ENCODE peak calls at places on chromosomes 3 and 15, in four cellular contexts. X, P, O and D are unnamed samples. For H3K4me1, the result is how much of the 10 kb centered on the place peaks cover.

GRCh38 chr3:63763156-63763555 is 55.9 kb upstream of the C3orf49 start:
- DNase-seq in X (no peak), P (no peak), O (no peak), D (no peak)

GRCh38 chr15:95875141-95875643 is 455.3 kb upstream of the NR2F2 start:
- DNase-seq in P (no peak), X (peak), O (peak), D (peak)

GRCh38 chr15:38614621-38615020 is 50.0 kb upstream of the RASGRP1 start:
- DNase-seq in P (no peak), O (no peak), X (no peak), D (no peak)

GRCh38 chr3:20669675-20670074 is 483.7 kb upstream of the SGO1 start:
- DNase-seq in P (no peak), O (no peak), X (no peak), D (no peak)

GRCh38 chr3:144295619-144296018 is 324.0 kb downstream of the DIPK2A start:
- DNase-seq in X (no peak), O (no peak), P (no peak), D (no peak)

GRCh38 chr15:49438970-49439631 is 16.1 kb downstream of the FGF7 start:
- DNase-seq in X (no peak), P (no peak), O (no peak), D (no peak)

GRCh38 chr3:122025296-122025695 is 3.2 kb upstream of the ILDR1 start:
- DNase-seq in X (no peak), O (no peak), P (no peak), D (no peak)

GRCh38 chr3:162436826-162437225 is 940.2 kb downstream of the OTOL1 start:
- DNase-seq in X (no peak), O (no peak), P (no peak), D (no peak)

GRCh38 chr3:132804498-132804897 is 82.3 kb upstream of the NPHP3 start:
- DNase-seq in O (no peak), X (no peak), P (no peak), D (no peak)

GRCh38 chr15:72161351-72162132 is 36.0 kb downstream of the GRAMD2A start:
- DNase-seq in X (no peak), P (no peak), O (no peak), D (no peak)

GRCh38 chr3:167783781-167784180 is 48.3 kb downstream of the SERPINI1 start:
- DNase-seq in P (no peak), X (no peak), O (no peak), D (no peak)

GRCh38 chr15:61530769-61531168 is 301.7 kb upstream of the RORA start:
- DNase-seq in O (no peak), X (no peak), P (no peak), D (no peak)

GRCh38 chr15:77808581-77809198 is 176.0 kb upstream of the LINGO1 start:
- DNase-seq in P (no peak), X (no peak), O (no peak), D (no peak)

GRCh38 chr3:69811452-69812401 is 72.5 kb downstream of the MITF start:
- DNase-seq in O (no peak), P (no peak), X (no peak), D (no peak)

GRCh38 chr3:170726976-170727661 is 141.2 kb upstream of the SLC7A14 start:
- DNase-seq in O (no peak), X (no peak), P (no peak), D (no peak)

GRCh38 chr3:104190681-104191080 is 1176.0 kb upstream of the ALCAM start:
- DNase-seq in X (no peak), P (no peak), O (no peak), D (no peak)

GRCh38 chr3:127614928-127615592 is 13.9 kb upstream of the PODXL2 start:
- DNase-seq in O (no peak), X (no peak), P (no peak), D (no peak)

GRCh38 chr15:81809543-81809942 is 236.3 kb downstream of the MEX3B start:
- DNase-seq in P (no peak), O (no peak), X (no peak), D (no peak)

GRCh38 chr15:34850121-34850520 is 54.8 kb upstream of the ACTC1 start:
- DNase-seq in X (no peak), O (no peak), P (no peak), D (no peak)

GRCh38 chr15:85318048-85318731 is 62.2 kb upstream of the AKAP13 start:
- DNase-seq in X (no peak), P (no peak), O (no peak), D (no peak)

GRCh38 chr3:194073926-194074325 is 62.0 kb upstream of the HES1 start:
- DNase-seq in X (no peak), P (no peak), O (no peak), D (no peak)
- H3K4me1 ChIP-seq in X (under half), P (under half), O (under half), D (under half)

DNA sequence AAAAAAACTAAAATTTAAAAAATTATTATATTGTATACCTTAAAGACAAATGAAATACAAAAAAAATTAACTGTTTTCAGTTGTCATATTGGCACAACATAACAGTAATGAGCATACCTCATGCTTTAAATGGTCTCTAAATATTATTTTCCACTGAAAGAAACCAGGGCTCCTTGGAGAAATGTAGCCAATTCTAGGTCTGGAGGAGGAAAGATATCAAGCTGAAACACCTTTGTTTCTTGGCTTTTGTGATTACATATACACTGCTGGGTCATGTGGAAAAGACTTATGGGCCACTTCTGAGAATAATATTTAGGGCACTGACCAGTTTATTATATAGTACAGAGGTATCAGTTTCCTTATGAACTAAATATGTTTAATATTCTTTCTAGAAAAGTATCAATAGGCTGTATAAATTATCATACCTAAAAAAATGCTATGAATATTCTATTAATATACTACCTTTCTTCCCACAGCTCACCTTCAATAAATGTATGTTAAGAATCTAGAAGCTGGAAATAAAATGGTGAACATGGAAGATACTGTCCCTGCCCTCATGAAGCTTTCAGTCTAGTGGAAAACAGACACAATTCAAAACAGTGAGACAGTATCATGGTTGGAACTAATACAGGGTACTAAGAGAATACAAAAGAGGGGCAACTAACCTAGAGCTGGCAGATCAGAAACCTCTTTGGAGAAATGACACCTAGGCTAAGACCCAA is 119.4 kb downstream of the TMCC1 start:
- DNase-seq in X (no peak), O (no peak), P (no peak), D (no peak)
- H3K27ac ChIP-seq in X (no peak), O (no peak), P (no peak), D (no peak)

GRCh38 chr15:91208366-91208765 is 108.3 kb downstream of the SV2B start:
- DNase-seq in X (no peak), O (no peak), P (no peak), D (no peak)
- TF ChIP-seq POLR2A in X (no peak), O (no peak), P (no peak), D (no peak)

GRCh38 chr3:172150896-172151295 is 111.5 kb downstream of the FNDC3B start:
- DNase-seq in X (no peak), O (no peak), P (no peak), D (no peak)
- H3K4me1 ChIP-seq in X (under half), O (under half), P (under half), D (under half)

DNA sequence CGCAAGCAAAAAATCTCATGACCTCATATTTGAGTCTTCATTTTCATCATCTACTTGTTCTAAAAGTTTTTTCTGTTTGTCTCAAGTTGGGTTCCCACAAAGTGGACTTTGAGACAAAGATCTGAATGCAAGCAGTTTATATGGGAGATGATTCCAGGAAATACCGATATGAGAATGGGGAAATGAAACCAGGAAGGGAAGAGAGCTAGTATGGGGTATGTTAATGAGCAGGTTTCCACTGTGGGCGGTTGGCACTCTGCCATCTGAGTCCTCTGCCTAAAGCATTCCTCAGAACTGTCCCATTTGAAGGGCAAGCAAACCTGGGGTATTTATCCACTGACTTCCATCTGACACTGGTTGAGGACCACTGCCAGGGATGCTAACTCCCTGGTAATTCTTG is 8.8 kb downstream of the ADPRH start:
- DNase-seq in P (peak), O (no peak), X (no peak), D (peak)
- H3K27ac ChIP-seq in P (no peak), O (no peak), X (no peak), D (no peak)

DNA sequence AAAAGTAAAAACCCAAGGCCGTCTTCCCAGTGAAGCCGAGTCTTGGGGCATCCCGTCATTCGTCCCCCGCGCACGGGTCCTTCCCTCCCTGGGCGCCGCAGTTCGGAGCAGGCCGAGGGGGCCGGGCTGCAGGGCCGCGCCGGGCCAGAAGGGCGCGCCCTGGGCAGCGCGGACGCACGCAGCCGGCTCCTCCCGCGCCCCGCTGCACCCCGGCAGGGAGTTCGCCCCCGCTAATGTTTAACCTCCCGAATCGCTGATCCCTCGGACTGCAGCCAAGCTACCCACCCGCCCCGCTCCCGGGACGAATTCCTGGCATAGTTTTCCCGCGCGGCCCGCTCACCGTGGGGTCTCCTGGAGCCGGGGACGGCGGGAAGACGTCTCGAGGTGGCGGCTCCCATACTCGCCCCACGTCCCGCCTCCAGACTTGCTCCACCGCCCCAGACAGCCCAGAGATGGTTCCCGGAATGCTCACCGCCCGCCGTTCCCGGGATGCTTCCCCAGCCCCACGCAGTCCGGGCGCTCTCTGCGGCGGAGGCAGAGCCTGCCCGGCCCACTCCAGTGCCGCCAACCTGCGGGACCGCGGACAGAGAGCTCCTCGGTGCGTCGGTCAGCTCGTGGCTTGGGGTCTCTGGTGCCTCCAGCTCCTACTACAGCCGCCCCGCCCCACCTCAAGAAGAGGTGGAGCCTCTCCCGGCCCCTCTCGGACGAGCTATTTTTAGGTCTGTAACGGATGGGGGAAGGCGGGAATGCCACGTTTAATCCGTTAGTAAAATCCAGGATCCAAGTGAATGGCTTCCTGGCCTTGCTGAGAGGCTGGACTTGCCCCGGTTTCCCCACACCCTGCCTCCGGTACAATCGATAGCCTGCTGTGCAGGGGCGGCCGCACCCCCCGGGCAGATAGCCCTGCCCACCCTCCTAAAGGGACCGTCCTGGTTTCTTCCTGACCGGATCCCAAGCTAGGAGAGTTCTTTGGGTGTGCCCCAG is at the start of gene DZIP1L:
- DNase-seq in X (peak), P (peak), O (peak), D (peak)
- TF ChIP-seq POLR2A in X (no peak), P (no peak), O (peak), D (no peak)

DNA sequence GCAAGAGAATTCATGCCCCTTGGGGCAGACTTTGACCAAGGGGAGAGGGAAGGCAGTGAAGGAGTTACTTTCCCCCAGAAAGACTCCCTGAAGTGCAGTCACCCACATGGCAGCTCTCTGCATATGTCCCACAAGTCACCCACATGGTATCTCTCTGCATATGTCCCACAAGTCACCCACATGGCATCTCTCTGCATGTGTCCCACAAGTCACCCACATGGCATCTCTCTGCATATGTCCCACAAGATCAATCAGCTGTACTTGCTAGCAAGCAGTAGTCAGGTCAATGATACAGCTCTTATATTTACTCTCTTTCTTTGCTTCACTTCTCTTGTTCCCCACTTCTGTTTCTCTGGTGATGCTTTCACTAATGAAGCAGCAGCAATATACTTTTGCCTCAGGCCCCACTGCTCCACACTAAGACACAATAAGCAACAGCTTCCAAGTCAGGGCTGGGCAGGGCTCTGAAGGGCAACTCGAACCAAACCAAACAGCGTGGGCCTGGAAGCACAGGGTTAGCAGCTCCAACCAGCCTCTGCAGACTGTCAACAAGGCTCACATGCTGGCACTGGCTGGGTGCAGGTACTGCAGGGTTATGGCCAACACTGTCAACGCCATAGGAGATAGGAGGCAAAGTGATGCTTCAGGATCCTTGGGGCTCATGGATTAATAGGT is 46.7 kb downstream of the THBS1 start:
- DNase-seq in O (no peak), P (no peak), X (no peak), D (no peak)
- H3K4me1 ChIP-seq in O (under half), P (under half), X (under half), D (under half)

GRCh38 chr3:64884574-64884973 is 196.8 kb upstream of the ADAMTS9 start:
- DNase-seq in O (no peak), X (no peak), P (no peak), D (no peak)
- H3K27ac ChIP-seq in O (no peak), X (peak), P (no peak), D (no peak)